ENCODE peak calls at places on chromosomes 6 and 20, in seven cellular contexts. A, I, H, O, X, Z and E are unnamed samples.
A peak's percentile ranks its signal among the peaks of the same experiment; 100 is the strongest.

GRCh38 chr6:1131285-1132079 is 180.4 kb upstream of the FOXQ1 start:
- DNase-seq in Z (no peak), H (no peak), X (no peak), I (peak; percentile 50), A (no peak), O (no peak), E (no peak)

GRCh38 chr20:17761612-17762011 is 61.8 kb downstream of the BANF2 start:
- DNase-seq in H (no peak), O (no peak), Z (no peak), I (peak; percentile 15), A (no peak), X (peak; percentile 56), E (no peak)

GRCh38 chr20:24632581-24632980 is 163.2 kb downstream of the SYNDIG1 start:
- DNase-seq in H (no peak), A (no peak), O (no peak), I (no peak), X (no peak), Z (no peak), E (no peak)

GRCh38 chr6:35294308-35294945 is 3.2 kb upstream of the DEF6 start:
- DNase-seq in O (peak; percentile 18), A (peak; percentile 56), I (peak; percentile 28), Z (no peak), H (no peak), X (peak; percentile 70), E (no peak)

GRCh38 chr6:105879902-105880547 is 206.1 kb upstream of the PRDM1 start:
- DNase-seq in X (no peak), A (no peak), Z (peak; percentile 70), H (no peak), I (no peak), O (no peak), E (no peak)

GRCh38 chr6:38638941-38639497 is 710 bp downstream of the BTBD9 start:
- DNase-seq in A (peak; percentile 60), O (no peak), H (no peak), Z (no peak), I (peak; percentile 50), X (peak; percentile 44), E (no peak)

GRCh38 chr20:63958964-63959698 is 2.9 kb upstream of the UCKL1 start:
- DNase-seq in X (no peak), I (no peak), O (no peak), H (no peak), Z (no peak), A (no peak), E (no peak)

GRCh38 chr6:110307368-110307767 is 50.8 kb downstream of the METTL24 start:
- DNase-seq in Z (peak; percentile 11), I (no peak), H (no peak), O (no peak), X (no peak), A (no peak), E (no peak)

GRCh38 chr6:95576621-95577316 is 566 bp upstream of the MANEA start:
- DNase-seq in H (no peak), A (no peak), O (peak; percentile 58), X (no peak), Z (no peak), I (peak; percentile 33), E (no peak)

GRCh38 chr6:34213772-34214171 is 22.9 kb upstream of the HMGA1 start:
- DNase-seq in O (no peak), H (no peak), I (no peak), X (no peak), Z (no peak), A (no peak), E (no peak)

GRCh38 chr20:41149679-41150131 is 12.4 kb downstream of the PLCG1 start:
- DNase-seq in X (no peak), O (no peak), A (no peak), I (peak; percentile 83), H (no peak), Z (no peak), E (no peak)

GRCh38 chr6:157069585-157069984 is 253.7 kb downstream of the TMEM242 start:
- DNase-seq in O (no peak), H (no peak), X (no peak), Z (no peak), A (no peak), I (no peak), E (no peak)

GRCh38 chr6:74936886-74937285 is 269.0 kb downstream of the COL12A1 start:
- DNase-seq in X (no peak), H (no peak), A (no peak), Z (no peak), I (peak; percentile 45), O (no peak), E (no peak)

GRCh38 chr6:160077526-160077925 is 44.1 kb upstream of the SLC22A1 start:
- DNase-seq in O (no peak), A (no peak), X (no peak), I (peak; percentile 18), Z (no peak), H (no peak), E (no peak)

GRCh38 chr6:22057962-22058361 is 238.9 kb downstream of the PRL start:
- DNase-seq in A (no peak), O (no peak), Z (no peak), H (no peak), X (no peak), I (no peak), E (no peak)

GRCh38 chr6:160226118-160226541 is 32.5 kb downstream of the SLC22A2 start:
- DNase-seq in H (no peak), Z (no peak), X (no peak), O (no peak), I (peak; percentile 59), A (no peak), E (no peak)

GRCh38 chr6:1076531-1077453 is 235.1 kb upstream of the FOXQ1 start:
- DNase-seq in I (no peak), X (no peak), A (peak; percentile 74), O (no peak), H (no peak), Z (no peak), E (no peak)

GRCh38 chr6:57265755-57266221 is 43.7 kb upstream of the RAB23 start:
- DNase-seq in X (no peak), O (no peak), A (no peak), I (peak; percentile 82), Z (no peak), H (no peak), E (no peak)

GRCh38 chr6:25992413-25993037 is 29.9 kb downstream of the TRIM38 start:
- DNase-seq in H (peak; percentile 96), X (peak; percentile 88), I (peak; percentile 89), A (peak; percentile 96), Z (peak; percentile 94), O (peak; percentile 92), E (peak; percentile 99)

GRCh38 chr20:48357714-48358113 is 470.1 kb downstream of the PREX1 start:
- DNase-seq in O (no peak), H (no peak), Z (no peak), A (no peak), I (no peak), X (no peak), E (no peak)

GRCh38 chr20:50930139-50931047 is 844 bp downstream of the ADNP start:
- DNase-seq in X (no peak), A (peak; percentile 29), O (no peak), Z (no peak), I (no peak), H (peak; percentile 47), E (peak; percentile 71)

GRCh38 chr6:132971676-132972075 is 157.3 kb downstream of the RPS12 start:
- DNase-seq in A (no peak), O (no peak), I (no peak), H (no peak), Z (no peak), X (no peak), E (no peak)

GRCh38 chr6:153275997-153276396 is 144.9 kb upstream of the RGS17 start:
- DNase-seq in O (no peak), H (no peak), A (no peak), Z (no peak), I (no peak), X (no peak), E (no peak)

GRCh38 chr6:22906091-22906549 is 336.8 kb downstream of the HDGFL1 start:
- DNase-seq in H (no peak), X (peak; percentile 21), A (no peak), Z (no peak), I (peak; percentile 45), O (no peak), E (no peak)

GRCh38 chr6:150169609-150170008 is 26.8 kb downstream of the PPP1R14C start:
- DNase-seq in A (no peak), Z (no peak), O (no peak), X (no peak), I (peak; percentile 91), H (peak; percentile 37), E (no peak)

GRCh38 chr20:38776363-38776762 is 28.1 kb downstream of the ACTR5 start:
- DNase-seq in H (peak; percentile 21), O (no peak), Z (no peak), A (no peak), I (no peak), X (no peak), E (no peak)

GRCh38 chr6:141653590-141653989 is 479.1 kb upstream of the GJE1 start:
- DNase-seq in O (no peak), I (peak; percentile 2), H (no peak), X (no peak), Z (no peak), A (no peak), E (no peak)

GRCh38 chr6:57303931-57304681 is 13.3 kb upstream of the PRIM2 start:
- DNase-seq in Z (no peak), A (no peak), I (peak; percentile 85), O (no peak), H (no peak), X (no peak), E (no peak)

GRCh38 chr6:69867075-69867911 is 937 bp downstream of the COL19A1 start:
- DNase-seq in H (peak; percentile 87), O (peak; percentile 26), A (peak; percentile 62), I (peak; percentile 3), X (peak; percentile 65), Z (no peak), E (peak; percentile 75)

GRCh38 chr6:126440923-126441322 is 101.0 kb downstream of the CENPW start:
- DNase-seq in Z (no peak), H (peak; percentile 9), I (no peak), A (no peak), O (no peak), X (no peak), E (no peak)

GRCh38 chr6:170087946-170088348 is 202.9 kb downstream of the DLL1 start:
- DNase-seq in O (no peak), Z (peak; percentile 69), X (no peak), I (no peak), H (peak; percentile 89), A (peak; percentile 35), E (peak; percentile 82)

GRCh38 chr6:25279748-25280616 is 808 bp downstream of the CARMIL1 start:
- DNase-seq in X (peak; percentile 27), I (no peak), Z (no peak), O (no peak), H (peak; percentile 4), A (peak; percentile 38), E (peak; percentile 30)